ENCODE peak calls at places on chromosome 22, in nine cellular contexts. P, K, C, A, X, G, H, V and Y are unnamed samples. For H3K4me1, the result is how much of the 10 kb centered on the place peaks cover.

GRCh38 chr22:49617866-49618688 is 209.6 kb downstream of the BRD1 start:
- DNase-seq in C (no peak), A (no peak), X (no peak), G (no peak), K (no peak), V (no peak), H (no peak), P (no peak), Y (no peak)

GRCh38 chr22:41030891-41031290 is 61.5 kb upstream of the EP300 start:
- DNase-seq in A (peak), H (no peak), K (no peak), G (no peak), P (no peak), X (peak), C (no peak), V (no peak), Y (no peak)

GRCh38 chr22:40855960-40856512 is 403 bp downstream of the ST13 start:
- DNase-seq in H (no peak), C (peak), G (peak), K (no peak), A (peak), P (peak), X (peak), V (no peak), Y (no peak)

GRCh38 chr22:28799834-28800307 is 498 bp downstream of the XBP1 start:
- DNase-seq in A (peak), P (peak), K (peak), X (peak), H (no peak), G (peak), C (peak), V (peak), Y (peak)

GRCh38 chr22:27407369-27407985 is 394.1 kb downstream of the MN1 start:
- DNase-seq in V (no peak), G (no peak), C (no peak), A (no peak), X (no peak), K (no peak), P (no peak), H (no peak), Y (no peak)

GRCh38 chr22:42222140-42222539 is 48.3 kb downstream of the TCF20 start:
- DNase-seq in A (no peak), P (no peak), V (no peak), H (no peak), C (no peak), X (no peak), K (no peak), G (no peak), Y (no peak)

GRCh38 chr22:17013396-17014100 is 5.5 kb upstream of the GAB4 start:
- DNase-seq in G (no peak), H (no peak), P (no peak), V (no peak), X (no peak), C (no peak), A (no peak), K (no peak), Y (no peak)

GRCh38 chr22:47620391-47620790 is 857.9 kb downstream of the TBC1D22A start:
- DNase-seq in X (no peak), A (no peak), G (no peak), V (no peak), H (no peak), C (no peak), P (no peak), K (no peak), Y (peak)

GRCh38 chr22:20196094-20196840 is 45.4 kb upstream of the CCDC188 start:
- DNase-seq in H (no peak), G (no peak), V (no peak), K (no peak), P (no peak), C (no peak), A (no peak), X (no peak), Y (no peak)

GRCh38 chr22:22410121-22410520 is 98.4 kb downstream of the ZNF280B start:
- DNase-seq in V (no peak), C (no peak), K (no peak), P (no peak), A (no peak), G (peak), X (no peak), H (no peak), Y (peak)

GRCh38 chr22:24302591-24302990 is 32.0 kb downstream of the SPECC1L start:
- DNase-seq in A (no peak), G (no peak), V (no peak), H (no peak), C (no peak), K (no peak), P (no peak), X (no peak), Y (no peak)

GRCh38 chr22:44975444-44976262 is 34.2 kb downstream of the PHF21B start:
- DNase-seq in P (peak), A (peak), G (peak), H (peak), V (peak), C (peak), K (peak), X (peak), Y (no peak)

GRCh38 chr22:44351685-44352377 is 39.1 kb upstream of the SHISAL1 start:
- DNase-seq in H (no peak), X (peak), G (no peak), V (peak), C (peak), P (no peak), A (peak), K (no peak), Y (peak)

GRCh38 chr22:45696227-45696626 is 24.6 kb downstream of the ATXN10 start:
- DNase-seq in P (no peak), A (no peak), C (no peak), X (no peak), G (no peak), V (no peak), H (no peak), K (no peak), Y (no peak)

GRCh38 chr22:47398921-47399790 is 636.7 kb downstream of the TBC1D22A start:
- DNase-seq in G (no peak), V (no peak), P (no peak), C (no peak), H (no peak), X (no peak), A (no peak), K (no peak), Y (no peak)

GRCh38 chr22:24434472-24435322 is 7.3 kb downstream of the ADORA2A start:
- DNase-seq in A (no peak), P (no peak), G (no peak), C (peak), K (no peak), V (peak), H (no peak), X (no peak), Y (no peak)

GRCh38 chr22:42872821-42873220 is 15.7 kb upstream of the ARFGAP3 start:
- DNase-seq in X (no peak), V (no peak), P (no peak), A (no peak), C (no peak), K (no peak), H (no peak), G (no peak), Y (no peak)

GRCh38 chr22:43001271-43002197 is 13.4 kb downstream of the PACSIN2 start:
- DNase-seq in X (peak), K (no peak), V (peak), H (no peak), P (no peak), C (no peak), G (no peak), A (peak), Y (no peak)

GRCh38 chr22:29310863-29311339 is 4.5 kb downstream of the GAS2L1 start:
- DNase-seq in V (peak), K (peak), A (peak), H (peak), C (peak), G (peak), X (peak), P (peak), Y (peak)

GRCh38 chr22:49080631-49081030 is 747.0 kb downstream of the BRD1 start:
- DNase-seq in X (no peak), A (no peak), V (no peak), H (no peak), C (no peak), P (no peak), G (no peak), K (no peak), Y (no peak)

GRCh38 chr22:22928666-22929380 is 41.2 kb downstream of the IGLL5 start:
- DNase-seq in K (no peak), G (peak), V (no peak), A (peak), X (peak), H (no peak), P (no peak), C (no peak), Y (no peak)

GRCh38 chr22:17767236-17768065 is 6.8 kb downstream of the BID start:
- DNase-seq in X (no peak), P (no peak), V (no peak), K (no peak), H (no peak), A (no peak), C (no peak), G (no peak), Y (no peak)

GRCh38 chr22:17816649-17817048 is 42.4 kb upstream of the BID start:
- DNase-seq in A (no peak), C (no peak), K (no peak), G (no peak), X (no peak), P (no peak), H (no peak), V (no peak), Y (no peak)

DNA sequence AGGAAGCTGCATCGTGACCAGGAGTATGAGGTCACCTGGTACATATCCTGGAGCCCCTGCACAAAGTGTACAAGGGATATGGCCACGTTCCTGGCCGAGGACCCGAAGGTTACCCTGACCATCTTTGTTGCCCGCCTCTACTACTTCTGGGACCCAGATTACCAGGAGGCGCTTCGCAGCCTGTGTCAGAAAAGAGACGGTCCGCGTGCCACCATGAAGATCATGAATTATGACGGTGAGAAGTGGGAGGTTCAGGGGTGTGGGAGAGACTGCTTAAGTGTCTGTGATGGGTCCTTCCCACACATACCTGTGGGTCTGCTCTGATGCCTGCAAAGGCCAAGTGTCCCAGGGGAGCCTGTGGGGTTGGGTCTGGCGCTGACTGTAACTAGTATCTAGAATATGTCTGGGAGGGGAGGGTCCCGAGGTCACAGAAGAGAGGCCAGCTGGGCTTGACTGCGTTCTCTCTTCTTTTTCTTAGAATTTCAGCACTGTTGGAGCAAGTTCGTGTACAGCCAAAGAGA is 4.0 kb downstream of the APOBEC3G start:
- DNase-seq in P (no peak), C (no peak), X (no peak), H (no peak), A (no peak), V (no peak), K (no peak), G (no peak), Y (no peak)
- H3K4me1 ChIP-seq in P (under half), C (under half), X (under half), H (under half), A (under half), V (under half), K (under half), G (under half), Y (under half)

DNA sequence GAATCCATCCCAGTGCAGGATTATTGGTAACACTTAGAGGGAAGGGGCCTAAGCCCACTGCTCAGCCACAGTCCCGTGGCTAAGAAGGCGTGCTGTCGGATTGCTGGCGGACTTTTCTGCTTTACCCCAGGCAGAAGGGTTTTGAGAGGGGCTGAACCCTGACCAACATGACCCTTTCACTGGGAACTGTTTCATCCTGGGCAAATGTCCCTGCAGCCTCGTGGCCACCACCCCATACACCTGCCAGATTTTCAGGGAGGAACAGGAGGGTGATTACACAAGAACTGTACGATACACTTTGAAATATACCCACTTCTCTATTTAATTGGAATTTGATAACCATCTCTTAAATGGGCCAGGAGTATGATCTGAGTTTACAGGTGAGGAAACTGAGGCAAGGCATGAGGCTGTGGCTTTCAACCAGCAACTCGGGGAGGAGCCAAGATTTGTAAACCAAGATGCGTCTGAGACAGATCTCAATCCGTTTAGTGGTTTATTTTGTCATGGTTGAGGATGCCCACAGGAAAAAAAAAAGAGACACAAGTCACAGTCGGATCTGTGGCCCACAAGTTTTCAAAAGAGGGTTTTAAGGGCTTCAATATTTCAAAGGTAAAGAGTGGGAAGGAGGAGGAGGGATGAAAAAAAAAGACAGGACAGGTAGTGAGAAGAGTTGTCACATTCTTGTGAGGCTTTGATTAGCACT is 6.1 kb upstream of the APOL3 start:
- DNase-seq in X (no peak), A (no peak), K (no peak), C (no peak), H (no peak), P (no peak), V (no peak), G (no peak), Y (peak)
- H3K4me3 ChIP-seq in X (no peak), A (no peak), K (no peak), C (no peak), H (no peak), P (no peak), V (no peak), G (no peak), Y (no peak)

GRCh38 chr22:50696251-50696798 is 23.7 kb downstream of the SHANK3 start:
- DNase-seq in V (no peak), K (peak), A (no peak), G (no peak), C (no peak), P (no peak), X (no peak), H (no peak), Y (no peak)
- H3K4me1 ChIP-seq in V (under half), K (under half), A (under half), G (under half), C (under half), P (under half), X (under half), H (under half), Y (under half)

GRCh38 chr22:19174106-19175025 is 4.2 kb downstream of the SLC25A1 start:
- DNase-seq in H (no peak), P (no peak), G (no peak), C (no peak), A (peak), X (peak), V (peak), K (peak), Y (no peak)
- H3K4me3 ChIP-seq in H (no peak), P (peak), G (peak), C (no peak), A (peak), X (no peak), V (no peak), K (no peak), Y (no peak)

DNA sequence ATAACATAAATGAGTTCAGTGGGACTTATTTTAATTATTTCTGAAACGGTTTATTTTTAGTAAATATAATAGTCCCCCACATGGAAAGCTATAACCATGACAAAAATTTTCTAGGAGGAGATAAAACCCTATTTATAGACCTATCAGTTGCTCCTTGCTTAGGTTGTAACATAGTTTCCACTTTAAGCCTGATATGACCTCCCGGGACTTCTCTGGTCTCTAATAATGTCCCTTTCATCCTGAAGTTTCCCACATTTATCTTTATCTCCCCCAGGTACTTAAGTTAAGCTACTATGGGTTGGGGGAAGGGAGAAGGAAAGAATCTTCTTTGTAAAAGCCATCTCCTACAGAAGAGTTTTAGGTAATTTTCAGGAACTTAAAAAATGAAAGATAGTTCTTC is 117.7 kb downstream of the RBFOX2 start:
- DNase-seq in P (no peak), X (no peak), V (no peak), G (no peak), A (no peak), C (no peak), K (no peak), H (no peak), Y (no peak)
- H3K4me1 ChIP-seq in P (under half), X (under half), V (under half), G (under half), A (under half), C (under half), K (half or more), H (under half), Y (half or more)

DNA sequence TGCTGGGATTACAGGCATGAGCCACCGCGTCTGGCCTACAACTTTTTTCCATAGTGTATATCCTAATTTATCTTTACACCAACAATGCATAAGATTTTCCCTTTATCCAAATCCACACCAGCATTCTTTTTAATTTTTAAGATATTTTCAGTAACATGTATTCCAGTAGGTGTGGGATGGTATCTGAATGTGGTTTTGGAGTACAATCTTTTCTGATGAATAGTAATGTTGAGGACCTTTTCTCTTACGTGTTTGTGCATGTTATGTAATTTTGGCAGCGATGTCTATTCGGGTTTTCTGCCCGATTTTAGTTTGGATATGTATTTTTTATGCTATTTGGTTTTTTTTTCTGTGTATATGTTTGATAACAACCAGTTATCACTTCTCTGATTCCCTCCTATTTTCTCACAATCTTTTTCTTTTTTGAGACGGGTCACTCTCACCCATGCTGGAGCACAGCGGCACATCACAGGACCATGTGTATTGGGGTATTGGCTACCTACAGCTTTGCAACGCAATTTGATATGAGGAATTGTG is 114.6 kb upstream of the GRK3 start:
- DNase-seq in A (no peak), K (no peak), G (no peak), X (no peak), C (no peak), P (no peak), V (no peak), H (no peak), Y (no peak)
- H3K4me3 ChIP-seq in A (peak), K (peak), G (peak), X (peak), C (no peak), P (no peak), V (no peak), H (no peak), Y (no peak)